ENCODE peak calls at places on chromosomes 4 and X, in six cellular contexts. One of them, this sample, is unnamed.

GRCh38 chr4:121147923-121148443 is 16.1 kb downstream of the TNIP3 start:
- DNase-seq in fibroblast of the conjunctiva: peak; percentile 9
- DNase-seq in stimulated activated CD8-positive, alpha-beta memory T cell treated with anti-CD3 and anti-CD28 coated beads, Interleukin-7, amount 100 ng/mL, for 1 hour: no peak
- DNase-seq in nephron progenitor cell: no peak
- DNase-seq in lower lobe of right lung: no peak
- DNase-seq in iPS-NIHi11: no peak
- DNase-seq in this sample: no peak

GRCh38 chr4:7186081-7186480 is 6.3 kb upstream of the SORCS2 start:
- DNase-seq in lower lobe of right lung: peak; percentile 41
- DNase-seq in nephron progenitor cell: peak; percentile 59
- DNase-seq in stimulated activated CD8-positive, alpha-beta memory T cell treated with anti-CD3 and anti-CD28 coated beads, Interleukin-7, amount 100 ng/mL, for 1 hour: no peak
- DNase-seq in iPS-NIHi11: peak; percentile 85
- DNase-seq in fibroblast of the conjunctiva: no peak
- DNase-seq in this sample: peak; percentile 55

GRCh38 chr4:54231419-54232150 is 2.5 kb downstream of the PDGFRA start:
- DNase-seq in iPS-NIHi11: no peak
- DNase-seq in lower lobe of right lung: no peak
- DNase-seq in stimulated activated CD8-positive, alpha-beta memory T cell treated with anti-CD3 and anti-CD28 coated beads, Interleukin-7, amount 100 ng/mL, for 1 hour: no peak
- DNase-seq in nephron progenitor cell: peak; percentile 74
- DNase-seq in fibroblast of the conjunctiva: no peak
- DNase-seq in this sample: peak; percentile 49

GRCh38 chr4:72887152-72887551 is 182.4 kb downstream of the COX18 start:
- DNase-seq in iPS-NIHi11: no peak
- DNase-seq in nephron progenitor cell: no peak
- DNase-seq in lower lobe of right lung: no peak
- DNase-seq in fibroblast of the conjunctiva: no peak
- DNase-seq in stimulated activated CD8-positive, alpha-beta memory T cell treated with anti-CD3 and anti-CD28 coated beads, Interleukin-7, amount 100 ng/mL, for 1 hour: no peak
- DNase-seq in this sample: no peak

GRCh38 chr4:7034262-7035081 is 8.7 kb upstream of the TADA2B start:
- DNase-seq in nephron progenitor cell: no peak
- DNase-seq in fibroblast of the conjunctiva: no peak
- DNase-seq in iPS-NIHi11: peak; percentile 57
- DNase-seq in stimulated activated CD8-positive, alpha-beta memory T cell treated with anti-CD3 and anti-CD28 coated beads, Interleukin-7, amount 100 ng/mL, for 1 hour: no peak
- DNase-seq in lower lobe of right lung: peak; percentile 75
- DNase-seq in this sample: no peak

GRCh38 chr4:41214158-41215146 is at the start of gene APBB2:
- DNase-seq in stimulated activated CD8-positive, alpha-beta memory T cell treated with anti-CD3 and anti-CD28 coated beads, Interleukin-7, amount 100 ng/mL, for 1 hour: no peak
- DNase-seq in iPS-NIHi11: peak; percentile 98
- DNase-seq in lower lobe of right lung: peak; percentile 95
- DNase-seq in nephron progenitor cell: peak; percentile 94
- DNase-seq in fibroblast of the conjunctiva: peak; percentile 95
- DNase-seq in this sample: peak; percentile 97

GRCh38 chrX:152988536-152989291 is 5.2 kb downstream of the PNMA5 start:
- DNase-seq in iPS-NIHi11: no peak
- DNase-seq in stimulated activated CD8-positive, alpha-beta memory T cell treated with anti-CD3 and anti-CD28 coated beads, Interleukin-7, amount 100 ng/mL, for 1 hour: no peak
- DNase-seq in nephron progenitor cell: no peak
- DNase-seq in lower lobe of right lung: no peak
- DNase-seq in fibroblast of the conjunctiva: no peak
- DNase-seq in this sample: no peak

GRCh38 chr4:5373327-5373726 is 322.0 kb downstream of the STK32B start:
- DNase-seq in iPS-NIHi11: no peak
- DNase-seq in stimulated activated CD8-positive, alpha-beta memory T cell treated with anti-CD3 and anti-CD28 coated beads, Interleukin-7, amount 100 ng/mL, for 1 hour: no peak
- DNase-seq in fibroblast of the conjunctiva: no peak
- DNase-seq in lower lobe of right lung: no peak
- DNase-seq in nephron progenitor cell: no peak
- DNase-seq in this sample: peak; percentile 3

GRCh38 chr4:27123050-27123768 is 262.6 kb downstream of the STIM2 start:
- DNase-seq in iPS-NIHi11: peak; percentile 62
- DNase-seq in nephron progenitor cell: no peak
- DNase-seq in fibroblast of the conjunctiva: no peak
- DNase-seq in lower lobe of right lung: no peak
- DNase-seq in stimulated activated CD8-positive, alpha-beta memory T cell treated with anti-CD3 and anti-CD28 coated beads, Interleukin-7, amount 100 ng/mL, for 1 hour: no peak
- DNase-seq in this sample: peak; percentile 85

GRCh38 chrX:43566170-43566569 is 89.9 kb upstream of the MAOA start:
- DNase-seq in nephron progenitor cell: no peak
- DNase-seq in iPS-NIHi11: no peak
- DNase-seq in lower lobe of right lung: no peak
- DNase-seq in stimulated activated CD8-positive, alpha-beta memory T cell treated with anti-CD3 and anti-CD28 coated beads, Interleukin-7, amount 100 ng/mL, for 1 hour: no peak
- DNase-seq in fibroblast of the conjunctiva: no peak
- DNase-seq in this sample: no peak

GRCh38 chr4:2734618-2735017 is 21.5 kb downstream of the TNIP2 start:
- DNase-seq in nephron progenitor cell: no peak
- DNase-seq in fibroblast of the conjunctiva: no peak
- DNase-seq in iPS-NIHi11: no peak
- DNase-seq in stimulated activated CD8-positive, alpha-beta memory T cell treated with anti-CD3 and anti-CD28 coated beads, Interleukin-7, amount 100 ng/mL, for 1 hour: no peak
- DNase-seq in lower lobe of right lung: no peak
- DNase-seq in this sample: no peak

GRCh38 chrX:96183843-96184242 is 500.8 kb upstream of the DIAPH2 start:
- DNase-seq in iPS-NIHi11: peak; percentile 3
- DNase-seq in lower lobe of right lung: no peak
- DNase-seq in stimulated activated CD8-positive, alpha-beta memory T cell treated with anti-CD3 and anti-CD28 coated beads, Interleukin-7, amount 100 ng/mL, for 1 hour: no peak
- DNase-seq in nephron progenitor cell: no peak
- DNase-seq in fibroblast of the conjunctiva: no peak
- DNase-seq in this sample: no peak

GRCh38 chr4:173181769-173182374 is 13.3 kb downstream of the GALNT7 start:
- DNase-seq in stimulated activated CD8-positive, alpha-beta memory T cell treated with anti-CD3 and anti-CD28 coated beads, Interleukin-7, amount 100 ng/mL, for 1 hour: no peak
- DNase-seq in iPS-NIHi11: no peak
- DNase-seq in lower lobe of right lung: no peak
- DNase-seq in fibroblast of the conjunctiva: no peak
- DNase-seq in nephron progenitor cell: no peak
- DNase-seq in this sample: no peak

GRCh38 chr4:183391204-183391603 is 53.2 kb upstream of the CDKN2AIP start:
- DNase-seq in fibroblast of the conjunctiva: no peak
- DNase-seq in lower lobe of right lung: no peak
- DNase-seq in stimulated activated CD8-positive, alpha-beta memory T cell treated with anti-CD3 and anti-CD28 coated beads, Interleukin-7, amount 100 ng/mL, for 1 hour: no peak
- DNase-seq in nephron progenitor cell: no peak
- DNase-seq in iPS-NIHi11: peak; percentile 16
- DNase-seq in this sample: no peak

GRCh38 chr4:2364654-2365053 is 53.8 kb downstream of the ZFYVE28 start:
- DNase-seq in nephron progenitor cell: no peak
- DNase-seq in lower lobe of right lung: peak; percentile 68
- DNase-seq in fibroblast of the conjunctiva: no peak
- DNase-seq in iPS-NIHi11: no peak
- DNase-seq in stimulated activated CD8-positive, alpha-beta memory T cell treated with anti-CD3 and anti-CD28 coated beads, Interleukin-7, amount 100 ng/mL, for 1 hour: peak; percentile 22
- DNase-seq in this sample: no peak

GRCh38 chrX:110600745-110601310 is 194.8 kb downstream of the CHRDL1 start:
- DNase-seq in iPS-NIHi11: no peak
- DNase-seq in lower lobe of right lung: no peak
- DNase-seq in fibroblast of the conjunctiva: no peak
- DNase-seq in nephron progenitor cell: no peak
- DNase-seq in stimulated activated CD8-positive, alpha-beta memory T cell treated with anti-CD3 and anti-CD28 coated beads, Interleukin-7, amount 100 ng/mL, for 1 hour: no peak
- DNase-seq in this sample: no peak

GRCh38 chr4:113433116-113433515 is 328.4 kb downstream of the CAMK2D start:
- DNase-seq in fibroblast of the conjunctiva: no peak
- DNase-seq in iPS-NIHi11: no peak
- DNase-seq in lower lobe of right lung: no peak
- DNase-seq in stimulated activated CD8-positive, alpha-beta memory T cell treated with anti-CD3 and anti-CD28 coated beads, Interleukin-7, amount 100 ng/mL, for 1 hour: no peak
- DNase-seq in nephron progenitor cell: no peak
- DNase-seq in this sample: no peak

GRCh38 chrX:39242187-39242586 is 440.9 kb downstream of the MID1IP1 start:
- DNase-seq in stimulated activated CD8-positive, alpha-beta memory T cell treated with anti-CD3 and anti-CD28 coated beads, Interleukin-7, amount 100 ng/mL, for 1 hour: no peak
- DNase-seq in nephron progenitor cell: peak; percentile 12
- DNase-seq in fibroblast of the conjunctiva: no peak
- DNase-seq in iPS-NIHi11: peak; percentile 31
- DNase-seq in lower lobe of right lung: no peak
- DNase-seq in this sample: peak; percentile 42

GRCh38 chr4:66639361-66639760 is 905.9 kb downstream of the CENPC start:
- DNase-seq in nephron progenitor cell: no peak
- DNase-seq in iPS-NIHi11: no peak
- DNase-seq in stimulated activated CD8-positive, alpha-beta memory T cell treated with anti-CD3 and anti-CD28 coated beads, Interleukin-7, amount 100 ng/mL, for 1 hour: no peak
- DNase-seq in fibroblast of the conjunctiva: peak; percentile 0
- DNase-seq in lower lobe of right lung: no peak
- DNase-seq in this sample: no peak

GRCh38 chrX:153766871-153767673 is 3.0 kb downstream of the PLXNB3 start:
- DNase-seq in lower lobe of right lung: peak; percentile 22
- DNase-seq in iPS-NIHi11: peak; percentile 32
- DNase-seq in nephron progenitor cell: no peak
- DNase-seq in fibroblast of the conjunctiva: no peak
- DNase-seq in stimulated activated CD8-positive, alpha-beta memory T cell treated with anti-CD3 and anti-CD28 coated beads, Interleukin-7, amount 100 ng/mL, for 1 hour: no peak
- DNase-seq in this sample: peak; percentile 39

GRCh38 chrX:8704184-8704583 is 27.8 kb downstream of the ANOS1 start:
- DNase-seq in lower lobe of right lung: no peak
- DNase-seq in fibroblast of the conjunctiva: no peak
- DNase-seq in stimulated activated CD8-positive, alpha-beta memory T cell treated with anti-CD3 and anti-CD28 coated beads, Interleukin-7, amount 100 ng/mL, for 1 hour: no peak
- DNase-seq in nephron progenitor cell: no peak
- DNase-seq in iPS-NIHi11: no peak
- DNase-seq in this sample: no peak

GRCh38 chrX:63713510-63713909 is 71.5 kb downstream of the ARHGEF9 start:
- DNase-seq in iPS-NIHi11: peak; percentile 3
- DNase-seq in stimulated activated CD8-positive, alpha-beta memory T cell treated with anti-CD3 and anti-CD28 coated beads, Interleukin-7, amount 100 ng/mL, for 1 hour: no peak
- DNase-seq in lower lobe of right lung: peak; percentile 46
- DNase-seq in nephron progenitor cell: no peak
- DNase-seq in fibroblast of the conjunctiva: no peak
- DNase-seq in this sample: no peak